ENCODE peak calls at places on chromosomes 4 and X, in six cellular contexts. L is GM12878, J is K562, E is H1, Y is NT2/D1, W is HepG2. V is an unnamed sample.
A peak's percentile ranks its signal among the peaks of the same experiment; 100 is the strongest.

GRCh38 chrX:30301977-30302376 is 7.2 kb downstream of the NR0B1 start:
- DNase-seq in Y (no peak), J (no peak), E (no peak), L (no peak), W (no peak), V (no peak)

GRCh38 chr4:111400736-111401135 is 744.5 kb upstream of the FAM241A start:
- DNase-seq in E (no peak), J (no peak), Y (no peak), W (no peak), L (no peak), V (no peak)

GRCh38 chrX:153723351-153724251 is 586 bp downstream of the BCAP31 start:
- DNase-seq in W (peak; percentile 59), E (peak; percentile 63), Y (no peak), J (peak; percentile 74), L (no peak), V (no peak)

GRCh38 chr4:145954924-145955339 is 16.3 kb upstream of the ZNF827 start:
- DNase-seq in J (peak; percentile 82), E (no peak), Y (no peak), W (no peak), L (no peak), V (peak; percentile 98)

GRCh38 chr4:173009129-173009823 is 159.3 kb upstream of the GALNT7 start:
- DNase-seq in Y (no peak), J (no peak), L (no peak), W (no peak), E (no peak), V (no peak)

GRCh38 chr4:44446801-44447562 is 1.6 kb downstream of the KCTD8 start:
- DNase-seq in W (no peak), Y (no peak), J (no peak), L (no peak), E (peak; percentile 68), V (no peak)

GRCh38 chr4:7831330-7831729 is 108.3 kb downstream of the AFAP1 start:
- DNase-seq in L (no peak), Y (no peak), E (no peak), W (no peak), J (peak; percentile 44), V (no peak)

GRCh38 chr4:102501635-102502382 is 650 bp downstream of the NFKB1 start:
- DNase-seq in J (peak; percentile 88), E (no peak), L (peak; percentile 54), Y (peak; percentile 13), W (peak; percentile 73), V (peak; percentile 75)

GRCh38 chr4:118326585-118326984 is 26.2 kb downstream of the PRSS12 start:
- DNase-seq in J (no peak), L (no peak), E (no peak), Y (no peak), W (no peak), V (no peak)

GRCh38 chr4:52376107-52376704 is 282.9 kb downstream of the USP46 start:
- DNase-seq in W (peak; percentile 45), J (peak; percentile 57), E (no peak), L (no peak), Y (peak; percentile 33), V (peak; percentile 33)

GRCh38 chrX:11423362-11423818 is 130.2 kb downstream of the AMELX start:
- DNase-seq in J (peak; percentile 89), E (no peak), L (peak; percentile 17), W (no peak), Y (no peak), V (no peak)

GRCh38 chr4:99458911-99459447 is 23.8 kb upstream of the ADH7 start:
- DNase-seq in W (no peak), L (no peak), E (no peak), J (no peak), Y (no peak), V (no peak)

GRCh38 chrX:109952985-109953905 is 49.7 kb upstream of the TMEM164 start:
- DNase-seq in W (no peak), J (no peak), E (no peak), Y (no peak), L (peak; percentile 12), V (no peak)

DNA sequence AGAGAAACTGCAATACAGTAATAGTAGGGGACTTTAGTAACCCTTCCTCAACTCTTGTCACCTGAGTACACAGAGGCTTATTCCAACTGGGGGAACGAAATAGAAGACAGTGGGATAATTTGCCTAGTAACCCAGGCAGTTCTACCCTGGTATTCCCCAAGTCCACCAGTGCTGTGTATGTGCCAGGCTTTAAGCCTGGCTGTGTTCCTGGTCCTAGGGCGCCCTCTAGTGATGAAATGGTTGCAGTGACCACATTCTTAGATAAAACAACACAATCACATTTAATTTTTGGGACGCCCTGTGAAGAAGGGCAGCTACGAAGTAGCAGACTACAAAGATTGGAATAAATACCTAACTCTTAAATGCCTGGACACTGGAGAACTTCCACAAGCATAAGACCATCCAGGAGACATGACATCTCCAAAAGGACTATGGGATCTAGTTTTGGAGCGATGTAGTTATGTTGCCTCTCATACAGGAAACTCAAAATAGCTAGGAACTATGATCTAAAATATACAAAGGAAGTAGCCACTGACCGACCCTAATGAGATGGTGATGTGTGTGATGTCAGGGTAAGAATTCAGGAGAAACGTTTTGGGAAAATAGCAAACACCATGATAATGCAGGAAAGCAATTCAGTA is 288.5 kb upstream of the ZCCHC13 start:
- DNase-seq in L (peak; percentile 37), W (peak; percentile 46), J (peak; percentile 80), E (peak; percentile 55), Y (peak; percentile 72), V (peak; percentile 40)
- TF ChIP-seq ZNF274 in L (no peak), W (no peak), J (no peak), E (no peak), Y (no peak), V (no peak)

DNA sequence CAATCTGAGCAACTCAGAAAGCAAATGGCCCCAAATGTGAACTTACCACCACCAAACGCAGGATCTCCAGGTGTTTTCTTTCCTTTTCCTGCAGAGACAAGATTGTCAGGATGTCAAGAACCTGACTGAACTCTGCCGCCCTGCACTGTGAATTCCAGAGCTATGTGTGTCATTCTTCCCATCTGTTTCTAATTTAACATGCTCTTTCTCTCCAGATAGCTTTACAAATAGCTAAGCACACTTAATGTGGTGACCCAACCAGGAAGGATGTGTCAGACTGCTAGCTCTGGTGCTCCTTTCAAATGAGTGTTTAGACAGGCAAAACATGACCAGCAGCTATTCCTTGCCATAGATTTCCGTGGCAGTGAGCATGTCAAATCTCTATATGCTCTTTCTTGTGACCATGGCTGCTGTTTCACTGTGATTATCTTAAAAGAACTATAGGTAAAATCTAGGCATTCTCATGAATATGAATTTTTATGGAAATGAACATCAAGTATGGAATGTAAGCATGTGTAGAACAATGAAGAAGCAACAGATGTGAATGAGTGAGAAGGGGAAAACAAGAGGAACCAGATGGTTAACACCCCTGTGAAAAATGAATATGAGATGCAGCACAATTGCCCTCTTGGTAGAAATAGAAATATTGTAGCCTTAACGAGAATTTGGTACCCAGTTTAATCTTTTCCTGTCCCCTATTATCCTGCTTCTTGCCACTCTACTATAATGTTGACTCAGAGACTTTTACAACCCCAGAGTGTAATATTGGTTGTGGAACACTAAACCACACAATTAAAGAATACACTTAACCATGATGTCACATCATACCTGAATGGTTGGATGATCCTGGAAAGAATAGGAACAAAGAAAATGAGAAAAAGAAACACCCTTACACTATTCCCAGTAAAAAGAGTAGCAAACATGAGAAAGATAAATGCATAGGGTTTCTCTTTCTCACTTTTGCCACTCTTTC is 247.8 kb upstream of the DKK2 start:
- DNase-seq in J (no peak), L (no peak), Y (no peak), W (no peak), E (no peak), V (no peak)
- TF ChIP-seq ZNF274 in J (no peak), L (no peak), Y (no peak), W (no peak), E (no peak), V (no peak)

GRCh38 chr4:3233391-3234071 is 15.4 kb upstream of the MSANTD1 start:
- DNase-seq in E (no peak), Y (no peak), L (no peak), W (no peak), J (peak; percentile 25), V (no peak)
- TF ChIP-seq ZNF274 in E (no peak), Y (no peak), L (no peak), W (no peak), J (no peak), V (no peak)

DNA sequence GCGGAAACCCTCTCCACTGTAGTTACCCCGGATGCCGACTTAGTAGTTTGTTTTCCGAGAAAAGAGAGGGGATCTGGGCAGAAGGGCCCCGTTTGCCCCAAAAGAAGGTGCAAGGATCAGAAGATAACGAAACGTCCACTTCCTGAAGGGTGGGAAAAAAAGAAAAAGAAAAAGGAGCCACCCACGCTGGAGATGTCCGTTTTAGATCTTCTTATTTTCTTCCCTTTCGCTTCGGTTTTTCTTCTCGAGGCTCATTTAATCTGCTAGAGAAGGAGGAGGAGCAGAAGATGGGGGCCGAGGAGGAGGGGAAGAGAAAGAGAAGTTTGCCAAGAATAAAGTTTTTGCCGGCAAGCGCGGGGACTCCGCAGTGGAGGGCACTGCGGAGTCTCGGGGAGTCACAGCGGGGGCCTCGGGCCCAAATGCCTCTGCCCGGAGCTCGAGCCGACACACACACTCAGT is 490 bp downstream of the LEF1 start:
- DNase-seq in J (no peak), Y (no peak), L (no peak), W (no peak), E (no peak), V (no peak)
- TF ChIP-seq ZNF274 in J (no peak), Y (no peak), L (no peak), W (no peak), E (no peak), V (no peak)

GRCh38 chr4:24209891-24210290 is 320.0 kb upstream of the PPARGC1A start:
- DNase-seq in W (no peak), L (no peak), Y (no peak), E (no peak), J (no peak), V (no peak)

GRCh38 chr4:24209131-24209530 is 319.3 kb upstream of the PPARGC1A start:
- DNase-seq in Y (no peak), W (no peak), J (no peak), E (no peak), L (no peak), V (no peak)

GRCh38 chr4:24211821-24212220 is 322.0 kb upstream of the PPARGC1A start:
- DNase-seq in E (no peak), L (no peak), W (no peak), J (no peak), Y (no peak), V (no peak)

GRCh38 chr4:24208691-24209090 is 318.8 kb upstream of the PPARGC1A start:
- DNase-seq in J (no peak), Y (no peak), E (no peak), W (no peak), L (no peak), V (no peak)

GRCh38 chr4:24210332-24210902 is 320.6 kb upstream of the PPARGC1A start:
- DNase-seq in J (no peak), W (no peak), L (no peak), Y (no peak), E (no peak), V (no peak)
- TF ChIP-seq ZNF274 in J (no peak), W (no peak), L (no peak), Y (no peak), E (no peak), V (no peak)

GRCh38 chrX:42096262-42096939 is 173.0 kb upstream of the CASK start:
- DNase-seq in L (no peak), J (peak; percentile 7), W (peak; percentile 5), E (no peak), Y (no peak), V (peak; percentile 2)
- TF ChIP-seq ZNF274 in L (no peak), J (no peak), W (no peak), E (no peak), Y (no peak), V (no peak)

DNA sequence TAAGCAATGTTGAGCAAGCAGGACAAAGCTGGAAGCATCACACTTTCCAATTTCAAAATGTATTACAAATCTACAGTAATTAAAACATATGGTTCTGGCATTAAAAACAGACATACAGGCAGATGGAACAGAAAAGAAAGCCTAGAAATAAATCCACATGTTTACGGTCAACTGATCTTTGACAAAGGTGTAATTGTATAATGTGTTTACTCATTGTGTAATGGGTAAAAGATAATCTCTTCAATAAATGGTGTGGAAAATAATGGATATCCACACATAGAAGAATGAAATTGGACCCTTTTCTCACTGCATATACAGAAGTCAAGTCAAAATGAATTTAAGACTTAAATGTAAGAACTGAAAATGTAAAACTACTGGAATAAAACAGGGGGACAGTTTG is 394.2 kb downstream of the ANKRD50 start:
- DNase-seq in Y (no peak), W (no peak), J (no peak), L (no peak), E (no peak), V (no peak)
- TF ChIP-seq ZNF274 in Y (no peak), W (no peak), J (no peak), L (no peak), E (no peak), V (no peak)

V was measured in HCT116.